ENCODE peak calls at places on chromosomes 11 and 22, in four cellular contexts. L is lower leg skin, C is astrocyte, I is astrocyte of the cerebellum. Z is an unnamed sample.

GRCh38 chr11:44943118-44943517 is 7.6 kb downstream of the TP53I11 start:
- DNase-seq in C (no peak), L (no peak), I (no peak), Z (no peak)

GRCh38 chr11:43399983-43400630 is 41.4 kb downstream of the TTC17 start:
- DNase-seq in L (no peak), C (no peak), I (no peak), Z (no peak)

GRCh38 chr11:46252373-46252914 is 25.0 kb upstream of the CREB3L1 start:
- DNase-seq in I (no peak), C (no peak), L (peak; percentile 29), Z (no peak)

GRCh38 chr22:48171294-48171693 is 1408.8 kb downstream of the TBC1D22A start:
- DNase-seq in I (no peak), L (peak; percentile 62), C (no peak), Z (no peak)

GRCh38 chr11:112128483-112129121 is 35.3 kb downstream of the IL18 start:
- DNase-seq in L (peak; percentile 89), C (peak; percentile 74), I (peak; percentile 40), Z (peak; percentile 87)

GRCh38 chr22:22666307-22667091 is 22.1 kb downstream of the GGTLC2 start:
- DNase-seq in L (peak; percentile 76), C (no peak), I (no peak), Z (no peak)

GRCh38 chr11:70076461-70076931 is 1.6 kb upstream of the ANO1 start:
- DNase-seq in C (no peak), L (peak; percentile 83), I (no peak), Z (no peak)

GRCh38 chr22:39627208-39627607 is 56.7 kb downstream of the CACNA1I start:
- DNase-seq in L (no peak), C (no peak), I (no peak), Z (no peak)

GRCh38 chr11:134654161-134654915 is 242.3 kb upstream of the B3GAT1 start:
- DNase-seq in C (no peak), I (no peak), L (peak; percentile 71), Z (no peak)

GRCh38 chr22:46275455-46276129 is 7.8 kb downstream of the TTC38 start:
- DNase-seq in I (no peak), C (no peak), L (no peak), Z (no peak)

GRCh38 chr11:114412946-114413345 is 12.5 kb downstream of the RBM7 start:
- DNase-seq in C (no peak), I (no peak), L (no peak), Z (no peak)

GRCh38 chr11:91299980-91300379 is 924.6 kb upstream of the FAT3 start:
- DNase-seq in L (no peak), I (peak; percentile 22), C (peak; percentile 20), Z (no peak)

GRCh38 chr22:37082251-37082650 is 27.3 kb downstream of the TMPRSS6 start:
- DNase-seq in C (no peak), L (no peak), I (no peak), Z (no peak)

GRCh38 chr11:120717623-120718022 is 206.1 kb downstream of the GRIK4 start:
- DNase-seq in I (no peak), C (no peak), L (peak; percentile 42), Z (no peak)

GRCh38 chr11:72780291-72781062 is 13.4 kb downstream of the STARD10 start:
- DNase-seq in I (no peak), C (no peak), L (no peak), Z (no peak)

GRCh38 chr11:65654375-65655349 is 8.1 kb downstream of the RELA start:
- DNase-seq in C (no peak), L (peak; percentile 79), I (no peak), Z (no peak)

GRCh38 chr11:12683857-12684256 is 9.6 kb downstream of the TEAD1 start:
- DNase-seq in C (peak; percentile 68), I (no peak), L (no peak), Z (no peak)

GRCh38 chr11:2951235-2952110 is 22.3 kb upstream of the PHLDA2 start:
- DNase-seq in C (peak; percentile 76), L (no peak), I (no peak), Z (no peak)

GRCh38 chr22:49975543-49976389 is 15.2 kb downstream of the PIM3 start:
- DNase-seq in I (no peak), L (peak; percentile 83), C (peak; percentile 22), Z (no peak)

GRCh38 chr22:35887296-35887875 is 141.2 kb downstream of the RBFOX2 start:
- DNase-seq in I (no peak), L (no peak), C (peak; percentile 55), Z (no peak)

GRCh38 chr11:95104916-95105315 is 15.3 kb downstream of the ENDOD1 start:
- DNase-seq in I (no peak), C (no peak), L (no peak), Z (no peak)

GRCh38 chr11:125327494-125328130 is 163.1 kb downstream of the PKNOX2 start:
- DNase-seq in I (no peak), C (no peak), L (peak; percentile 73), Z (no peak)

GRCh38 chr11:1129666-1130160 is 28.0 kb upstream of the MUC5AC start:
- DNase-seq in C (no peak), L (peak; percentile 65), I (no peak), Z (no peak)

GRCh38 chr11:79100093-79100704 is 340.6 kb downstream of the TENM4 start:
- DNase-seq in I (no peak), L (no peak), C (no peak), Z (no peak)

GRCh38 chr11:21630934-21631478 is 561.9 kb upstream of the ANO5 start:
- DNase-seq in L (no peak), I (no peak), C (no peak), Z (no peak)

GRCh38 chr11:72519220-72519881 is 85.0 kb upstream of the CLPB start:
- DNase-seq in I (no peak), L (no peak), C (no peak), Z (peak; percentile 24)

GRCh38 chr11:134702827-134703226 is 290.8 kb upstream of the B3GAT1 start:
- DNase-seq in C (no peak), L (peak; percentile 64), I (no peak), Z (no peak)

GRCh38 chr11:35838071-35838470 is 105.8 kb upstream of the LDLRAD3 start:
- DNase-seq in I (peak; percentile 9), L (no peak), C (peak; percentile 12), Z (no peak)

GRCh38 chr11:120527111-120527748 is 15.7 kb downstream of the GRIK4 start:
- DNase-seq in I (peak; percentile 38), L (no peak), C (peak; percentile 49), Z (no peak)

GRCh38 chr11:68809506-68809905 is 32.2 kb downstream of the CPT1A start:
- DNase-seq in L (no peak), I (no peak), C (no peak), Z (no peak)
- H3K4me3 ChIP-seq in L (no peak overlapping the region), I (no peak overlapping the region), C (no peak overlapping the region), Z (no peak overlapping the region)

GRCh38 chr22:19201858-19202798 is 23.6 kb upstream of the SLC25A1 start:
- DNase-seq in C (no peak), I (no peak), L (no peak), Z (no peak)
- TF ChIP-seq CTCF in C (no peak), I (no peak), L (no peak), Z (no peak)

DNA sequence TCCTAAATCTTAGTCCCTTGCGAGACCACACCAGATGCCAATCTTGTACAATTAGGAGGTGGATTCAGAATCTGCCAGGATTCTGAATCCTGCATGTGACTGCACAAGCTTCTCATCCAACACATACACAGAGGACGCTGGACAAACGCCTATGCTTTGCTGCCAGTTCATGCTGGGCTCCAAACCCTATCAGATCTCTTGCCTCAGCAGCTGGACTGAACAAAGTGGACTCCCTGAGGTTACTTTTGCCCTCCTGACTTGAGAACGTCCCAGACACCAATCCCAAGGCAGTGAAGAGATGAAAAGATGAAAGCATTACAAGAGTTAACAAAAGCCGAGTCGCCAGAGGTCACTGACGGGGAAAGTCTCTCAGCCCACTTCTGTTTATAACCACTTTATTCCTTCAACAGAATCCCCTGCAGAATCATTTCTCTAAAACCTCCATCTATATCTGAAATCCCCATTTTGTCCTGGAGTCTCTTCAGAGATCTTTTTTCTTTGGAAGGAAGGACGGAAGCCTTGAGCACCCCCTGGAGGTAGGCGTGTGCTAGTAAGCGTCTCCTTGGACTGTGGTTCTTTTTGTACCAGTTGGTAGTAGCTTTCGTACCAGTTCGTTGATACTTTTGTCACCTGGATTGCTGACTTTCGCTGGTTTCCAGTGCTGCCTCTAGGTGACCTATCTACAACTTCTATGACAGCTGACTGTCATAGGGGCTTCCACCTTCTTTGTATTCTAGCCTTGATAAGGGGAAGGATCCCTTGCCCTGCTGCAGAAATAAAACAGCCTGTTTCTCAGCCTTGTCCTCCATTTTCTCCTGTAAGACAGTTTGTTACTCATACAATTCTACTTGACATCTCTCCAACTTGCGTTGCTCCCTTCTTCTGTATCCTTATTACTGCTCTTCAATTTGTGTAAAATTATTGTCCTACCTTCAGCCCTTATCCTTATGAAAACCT is 26.1 kb upstream of the EED start:
- DNase-seq in C (peak; percentile 47), I (peak; percentile 66), L (peak; percentile 93), Z (peak; percentile 51)
- H3K4me3 ChIP-seq in C (peak overlapping the region; percentile 49), I (no peak overlapping the region), L (no peak overlapping the region), Z (no peak overlapping the region)

GRCh38 chr11:58963551-58964075 is 24.3 kb downstream of the GLYATL1 start:
- DNase-seq in C (peak; percentile 81), I (peak; percentile 50), L (no peak), Z (peak; percentile 26)
- TF ChIP-seq CTCF in C (no peak), I (peak; percentile 49), L (no peak), Z (peak; percentile 17)

GRCh38 chr22:23970816-23971482 is 3.3 kb downstream of the DDT start:
- DNase-seq in I (no peak), C (no peak), L (peak; percentile 80), Z (no peak)
- H3K4me3 ChIP-seq in I (no peak overlapping the region), C (no peak overlapping the region), L (no peak overlapping the region), Z (no peak overlapping the region)

GRCh38 chr11:8533332-8533731 is 60.7 kb downstream of the STK33 start:
- DNase-seq in C (no peak), L (no peak), I (no peak), Z (no peak)
- TF ChIP-seq CTCF in C (no peak), L (no peak), I (no peak), Z (no peak)

DNA sequence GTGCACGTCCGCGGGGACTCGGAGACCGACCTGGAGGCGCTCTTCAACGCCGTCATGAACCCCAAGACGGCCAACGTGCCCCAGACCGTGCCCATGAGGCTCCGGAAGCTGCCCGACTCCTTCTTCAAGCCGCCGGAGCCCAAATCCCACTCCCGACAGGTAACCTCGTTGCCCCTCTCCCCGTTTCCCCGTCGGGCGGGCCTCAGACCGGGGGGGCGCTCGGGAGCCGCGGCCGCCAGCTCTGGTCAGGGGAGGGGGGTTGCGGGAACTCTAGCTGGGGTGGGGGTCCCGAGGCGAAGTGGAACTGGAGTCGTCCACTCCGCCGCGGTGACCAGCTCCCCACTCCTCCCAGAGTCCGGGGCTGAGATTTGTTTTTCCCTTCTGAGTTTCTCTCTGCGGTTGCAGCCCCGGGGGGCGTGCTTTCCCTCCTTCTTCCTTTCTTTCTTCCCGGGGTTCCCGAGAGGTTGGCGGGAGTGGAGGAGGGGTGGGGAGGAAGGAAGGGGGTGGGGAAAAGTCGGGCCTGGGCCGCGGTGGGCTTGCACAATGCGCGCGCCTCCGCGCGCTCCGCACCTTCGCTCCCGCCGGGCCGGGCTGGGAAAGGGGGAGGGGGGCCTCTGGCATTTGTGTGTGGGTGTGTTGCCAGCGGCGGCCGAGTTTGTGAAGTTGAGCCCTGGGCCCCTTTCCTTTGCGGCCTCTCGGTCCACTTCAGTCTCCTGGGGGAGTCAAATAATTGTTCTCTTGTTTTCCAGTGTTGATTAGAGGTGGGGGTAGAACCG is 952 bp downstream of the YAP1 start:
- DNase-seq in L (peak; percentile 95), C (peak; percentile 72), I (peak; percentile 74), Z (no peak)
- H3K4me3 ChIP-seq in L (peak overlapping the region; percentile 59), C (peak overlapping the region; percentile 97), I (peak overlapping the region; percentile 93), Z (peak overlapping the region; percentile 87)